ENCODE peak calls at places on chromosomes 5 and 9, in six cellular contexts. One of them, this sample, is unnamed.

GRCh38 chr9:112094240-112094639 is 80.9 kb downstream of the SUSD1 start:
- DNase-seq in skeletal muscle cell: no peak
- DNase-seq in KBM-7: no peak
- DNase-seq in activated T-helper 1 cell treated with Interleukin-2 at 50 U/mL for 16 hours: no peak
- DNase-seq in activated CD4-positive, alpha-beta T cell treated with anti-CD3 and anti-CD28 coated beads, Interleukin-2, amount 10 ng/mL, durations not matched to agents 24 days and 14 days: no peak
- DNase-seq in putamen: no peak
- DNase-seq in this sample: no peak

GRCh38 chr9:134642385-134643181 is 980 bp downstream of the COL5A1 start:
- DNase-seq in activated CD4-positive, alpha-beta T cell treated with anti-CD3 and anti-CD28 coated beads, Interleukin-2, amount 10 ng/mL, durations not matched to agents 24 days and 14 days: no peak
- DNase-seq in putamen: no peak
- DNase-seq in skeletal muscle cell: no peak
- DNase-seq in activated T-helper 1 cell treated with Interleukin-2 at 50 U/mL for 16 hours: no peak
- DNase-seq in KBM-7: no peak
- DNase-seq in this sample: peak; percentile 23

GRCh38 chr9:15423328-15423985 is 781 bp downstream of the SNAPC3 start:
- DNase-seq in activated CD4-positive, alpha-beta T cell treated with anti-CD3 and anti-CD28 coated beads, Interleukin-2, amount 10 ng/mL, durations not matched to agents 24 days and 14 days: no peak
- DNase-seq in activated T-helper 1 cell treated with Interleukin-2 at 50 U/mL for 16 hours: no peak
- DNase-seq in skeletal muscle cell: no peak
- DNase-seq in KBM-7: peak; percentile 37
- DNase-seq in putamen: no peak
- DNase-seq in this sample: no peak

GRCh38 chr9:108259917-108260675 is 595.7 kb downstream of the ACTL7B start:
- DNase-seq in skeletal muscle cell: no peak
- DNase-seq in activated CD4-positive, alpha-beta T cell treated with anti-CD3 and anti-CD28 coated beads, Interleukin-2, amount 10 ng/mL, durations not matched to agents 24 days and 14 days: no peak
- DNase-seq in putamen: no peak
- DNase-seq in activated T-helper 1 cell treated with Interleukin-2 at 50 U/mL for 16 hours: no peak
- DNase-seq in KBM-7: no peak
- DNase-seq in this sample: peak; percentile 10

GRCh38 chr5:160271396-160271795 is 41.0 kb downstream of the CCNJL start:
- DNase-seq in skeletal muscle cell: no peak
- DNase-seq in putamen: no peak
- DNase-seq in KBM-7: peak; percentile 75
- DNase-seq in activated CD4-positive, alpha-beta T cell treated with anti-CD3 and anti-CD28 coated beads, Interleukin-2, amount 10 ng/mL, durations not matched to agents 24 days and 14 days: no peak
- DNase-seq in activated T-helper 1 cell treated with Interleukin-2 at 50 U/mL for 16 hours: no peak
- DNase-seq in this sample: peak; percentile 53

GRCh38 chr9:118222375-118222774 is 518.2 kb downstream of the TLR4 start:
- DNase-seq in KBM-7: no peak
- DNase-seq in putamen: peak; percentile 22
- DNase-seq in activated T-helper 1 cell treated with Interleukin-2 at 50 U/mL for 16 hours: no peak
- DNase-seq in activated CD4-positive, alpha-beta T cell treated with anti-CD3 and anti-CD28 coated beads, Interleukin-2, amount 10 ng/mL, durations not matched to agents 24 days and 14 days: no peak
- DNase-seq in skeletal muscle cell: no peak
- DNase-seq in this sample: no peak

GRCh38 chr5:141960018-141960417 is 2.0 kb upstream of the PCDH12 start:
- DNase-seq in putamen: no peak
- DNase-seq in activated T-helper 1 cell treated with Interleukin-2 at 50 U/mL for 16 hours: no peak
- DNase-seq in skeletal muscle cell: no peak
- DNase-seq in activated CD4-positive, alpha-beta T cell treated with anti-CD3 and anti-CD28 coated beads, Interleukin-2, amount 10 ng/mL, durations not matched to agents 24 days and 14 days: peak; percentile 76
- DNase-seq in KBM-7: no peak
- DNase-seq in this sample: no peak

GRCh38 chr9:93082841-93083411 is 13.1 kb upstream of the CARD19 start:
- DNase-seq in skeletal muscle cell: no peak
- DNase-seq in activated T-helper 1 cell treated with Interleukin-2 at 50 U/mL for 16 hours: no peak
- DNase-seq in activated CD4-positive, alpha-beta T cell treated with anti-CD3 and anti-CD28 coated beads, Interleukin-2, amount 10 ng/mL, durations not matched to agents 24 days and 14 days: peak; percentile 69
- DNase-seq in KBM-7: no peak
- DNase-seq in putamen: no peak
- DNase-seq in this sample: no peak

GRCh38 chr5:91257301-91257700 is 125.8 kb downstream of the ARRDC3 start:
- DNase-seq in activated T-helper 1 cell treated with Interleukin-2 at 50 U/mL for 16 hours: no peak
- DNase-seq in activated CD4-positive, alpha-beta T cell treated with anti-CD3 and anti-CD28 coated beads, Interleukin-2, amount 10 ng/mL, durations not matched to agents 24 days and 14 days: no peak
- DNase-seq in putamen: no peak
- DNase-seq in KBM-7: no peak
- DNase-seq in skeletal muscle cell: no peak
- DNase-seq in this sample: no peak

GRCh38 chr5:91162534-91163381 is 220.4 kb downstream of the ARRDC3 start:
- DNase-seq in putamen: no peak
- DNase-seq in activated CD4-positive, alpha-beta T cell treated with anti-CD3 and anti-CD28 coated beads, Interleukin-2, amount 10 ng/mL, durations not matched to agents 24 days and 14 days: peak; percentile 90
- DNase-seq in activated T-helper 1 cell treated with Interleukin-2 at 50 U/mL for 16 hours: peak; percentile 1
- DNase-seq in KBM-7: peak; percentile 71
- DNase-seq in skeletal muscle cell: peak; percentile 88
- DNase-seq in this sample: peak; percentile 87

GRCh38 chr9:92564982-92565381 is 29.2 kb upstream of the ECM2 start:
- DNase-seq in KBM-7: no peak
- DNase-seq in activated T-helper 1 cell treated with Interleukin-2 at 50 U/mL for 16 hours: no peak
- DNase-seq in skeletal muscle cell: peak; percentile 9
- DNase-seq in activated CD4-positive, alpha-beta T cell treated with anti-CD3 and anti-CD28 coated beads, Interleukin-2, amount 10 ng/mL, durations not matched to agents 24 days and 14 days: no peak
- DNase-seq in putamen: no peak
- DNase-seq in this sample: no peak

GRCh38 chr9:125540497-125540896 is 166.5 kb downstream of the MAPKAP1 start:
- DNase-seq in KBM-7: no peak
- DNase-seq in skeletal muscle cell: no peak
- DNase-seq in activated T-helper 1 cell treated with Interleukin-2 at 50 U/mL for 16 hours: no peak
- DNase-seq in activated CD4-positive, alpha-beta T cell treated with anti-CD3 and anti-CD28 coated beads, Interleukin-2, amount 10 ng/mL, durations not matched to agents 24 days and 14 days: no peak
- DNase-seq in putamen: no peak
- DNase-seq in this sample: no peak

GRCh38 chr5:88942967-88943291 is 59.9 kb upstream of the MEF2C start:
- DNase-seq in activated T-helper 1 cell treated with Interleukin-2 at 50 U/mL for 16 hours: no peak
- DNase-seq in activated CD4-positive, alpha-beta T cell treated with anti-CD3 and anti-CD28 coated beads, Interleukin-2, amount 10 ng/mL, durations not matched to agents 24 days and 14 days: no peak
- DNase-seq in KBM-7: no peak
- DNase-seq in putamen: no peak
- DNase-seq in skeletal muscle cell: no peak
- DNase-seq in this sample: no peak

GRCh38 chr5:119395080-119395836 is 39.4 kb downstream of the TNFAIP8 start:
- DNase-seq in activated CD4-positive, alpha-beta T cell treated with anti-CD3 and anti-CD28 coated beads, Interleukin-2, amount 10 ng/mL, durations not matched to agents 24 days and 14 days: no peak
- DNase-seq in putamen: no peak
- DNase-seq in activated T-helper 1 cell treated with Interleukin-2 at 50 U/mL for 16 hours: no peak
- DNase-seq in skeletal muscle cell: no peak
- DNase-seq in KBM-7: no peak
- DNase-seq in this sample: no peak

GRCh38 chr9:134600431-134600830 is 41.2 kb upstream of the COL5A1 start:
- DNase-seq in putamen: no peak
- DNase-seq in skeletal muscle cell: no peak
- DNase-seq in KBM-7: no peak
- DNase-seq in activated CD4-positive, alpha-beta T cell treated with anti-CD3 and anti-CD28 coated beads, Interleukin-2, amount 10 ng/mL, durations not matched to agents 24 days and 14 days: peak; percentile 15
- DNase-seq in activated T-helper 1 cell treated with Interleukin-2 at 50 U/mL for 16 hours: no peak
- DNase-seq in this sample: no peak

GRCh38 chr5:77546-77945 is 14.4 kb upstream of the PLEKHG4B start:
- DNase-seq in activated CD4-positive, alpha-beta T cell treated with anti-CD3 and anti-CD28 coated beads, Interleukin-2, amount 10 ng/mL, durations not matched to agents 24 days and 14 days: no peak
- DNase-seq in activated T-helper 1 cell treated with Interleukin-2 at 50 U/mL for 16 hours: no peak
- DNase-seq in putamen: no peak
- DNase-seq in KBM-7: no peak
- DNase-seq in skeletal muscle cell: no peak
- DNase-seq in this sample: no peak

GRCh38 chr5:134092875-134093274 is 21.6 kb upstream of the TCF7 start:
- DNase-seq in putamen: no peak
- DNase-seq in activated T-helper 1 cell treated with Interleukin-2 at 50 U/mL for 16 hours: no peak
- DNase-seq in KBM-7: no peak
- DNase-seq in skeletal muscle cell: no peak
- DNase-seq in activated CD4-positive, alpha-beta T cell treated with anti-CD3 and anti-CD28 coated beads, Interleukin-2, amount 10 ng/mL, durations not matched to agents 24 days and 14 days: no peak
- DNase-seq in this sample: no peak

GRCh38 chr9:136901516-136902258 is 15.4 kb downstream of the TRAF2 start:
- DNase-seq in skeletal muscle cell: no peak
- DNase-seq in putamen: no peak
- DNase-seq in activated T-helper 1 cell treated with Interleukin-2 at 50 U/mL for 16 hours: peak; percentile 26
- DNase-seq in KBM-7: no peak
- DNase-seq in activated CD4-positive, alpha-beta T cell treated with anti-CD3 and anti-CD28 coated beads, Interleukin-2, amount 10 ng/mL, durations not matched to agents 24 days and 14 days: peak; percentile 96
- DNase-seq in this sample: peak; percentile 47

GRCh38 chr5:1648806-1649205 is 125.0 kb upstream of the LPCAT1 start:
- DNase-seq in putamen: no peak
- DNase-seq in skeletal muscle cell: no peak
- DNase-seq in activated CD4-positive, alpha-beta T cell treated with anti-CD3 and anti-CD28 coated beads, Interleukin-2, amount 10 ng/mL, durations not matched to agents 24 days and 14 days: no peak
- DNase-seq in KBM-7: no peak
- DNase-seq in activated T-helper 1 cell treated with Interleukin-2 at 50 U/mL for 16 hours: no peak
- DNase-seq in this sample: no peak

GRCh38 chr9:127812009-127812408 is 9.3 kb downstream of the FPGS start:
- DNase-seq in KBM-7: no peak
- DNase-seq in activated CD4-positive, alpha-beta T cell treated with anti-CD3 and anti-CD28 coated beads, Interleukin-2, amount 10 ng/mL, durations not matched to agents 24 days and 14 days: no peak
- DNase-seq in activated T-helper 1 cell treated with Interleukin-2 at 50 U/mL for 16 hours: no peak
- DNase-seq in skeletal muscle cell: no peak
- DNase-seq in putamen: no peak
- DNase-seq in this sample: no peak

GRCh38 chr9:8766096-8766495 is 966.5 kb upstream of the DMAC1 start:
- DNase-seq in activated CD4-positive, alpha-beta T cell treated with anti-CD3 and anti-CD28 coated beads, Interleukin-2, amount 10 ng/mL, durations not matched to agents 24 days and 14 days: no peak
- DNase-seq in activated T-helper 1 cell treated with Interleukin-2 at 50 U/mL for 16 hours: no peak
- DNase-seq in KBM-7: no peak
- DNase-seq in putamen: no peak
- DNase-seq in skeletal muscle cell: no peak
- DNase-seq in this sample: no peak

GRCh38 chr9:37348917-37349316 is 73.6 kb upstream of the GRHPR start:
- DNase-seq in activated T-helper 1 cell treated with Interleukin-2 at 50 U/mL for 16 hours: no peak
- DNase-seq in putamen: no peak
- DNase-seq in activated CD4-positive, alpha-beta T cell treated with anti-CD3 and anti-CD28 coated beads, Interleukin-2, amount 10 ng/mL, durations not matched to agents 24 days and 14 days: no peak
- DNase-seq in skeletal muscle cell: no peak
- DNase-seq in KBM-7: no peak
- DNase-seq in this sample: no peak